ENCODE peak calls at places on chromosomes 16 and 17, in five cellular contexts. C is GM06990, O is stomach, I is thoracic aorta, S is IMR-90. T is an unnamed sample. For H3K27me3, the result is how much of the 10 kb centered on the place peaks cover.

GRCh38 chr17:75010683-75011406 is 1.6 kb upstream of the MRPL58 start:
- DNase-seq in O (peak), I (no peak), C (no peak), S (peak), T (no peak)

GRCh38 chr17:58557981-58558380 is 43.5 kb upstream of the MTMR4 start:
- DNase-seq in S (no peak), C (no peak), O (no peak), I (no peak), T (no peak)

GRCh38 chr17:58710948-58711552 is 18.6 kb downstream of the RAD51C start:
- DNase-seq in S (peak), C (no peak), I (no peak), O (peak), T (peak)

GRCh38 chr17:17395885-17396284 is 80.9 kb upstream of the MED9 start:
- DNase-seq in C (no peak), I (no peak), O (no peak), S (no peak), T (no peak)

GRCh38 chr16:2296662-2297505 is 29.0 kb upstream of the RNPS1 start:
- DNase-seq in S (no peak), C (no peak), I (no peak), O (peak), T (no peak)

GRCh38 chr17:78802459-78802858 is 20.4 kb upstream of the CYTH1 start:
- DNase-seq in I (no peak), S (no peak), O (no peak), C (no peak), T (no peak)

GRCh38 chr17:6823011-6823442 is 8.5 kb downstream of the TEKT1 start:
- DNase-seq in O (no peak), C (no peak), S (peak), I (no peak), T (no peak)

GRCh38 chr17:81466564-81467472 is 45.8 kb downstream of the ACTG1 start:
- DNase-seq in I (no peak), S (no peak), C (no peak), O (no peak), T (no peak)

GRCh38 chr16:85615852-85616607 is 2.9 kb downstream of the GSE1 start:
- DNase-seq in C (peak), I (no peak), O (peak), S (peak), T (peak)

GRCh38 chr17:10166181-10166935 is 32.0 kb downstream of the GAS7 start:
- DNase-seq in O (no peak), I (no peak), C (no peak), S (no peak), T (no peak)

GRCh38 chr17:47808830-47809480 is 12.6 kb downstream of the OSBPL7 start:
- DNase-seq in O (no peak), S (no peak), I (no peak), C (no peak), T (no peak)

GRCh38 chr17:42154514-42154883 is 290 bp downstream of the RAB5C start:
- DNase-seq in S (no peak), C (no peak), O (no peak), I (no peak), T (no peak)

GRCh38 chr17:77768475-77768874 is 190.0 kb upstream of the TNRC6C start:
- DNase-seq in S (no peak), C (no peak), I (no peak), O (no peak), T (no peak)

GRCh38 chr17:78557598-78558039 is 19.6 kb downstream of the DNAH17 start:
- DNase-seq in C (no peak), I (no peak), O (no peak), S (peak), T (no peak)

GRCh38 chr16:88618182-88618955 is 20.0 kb upstream of the IL17C start:
- DNase-seq in S (peak), C (no peak), O (no peak), I (no peak), T (no peak)

GRCh38 chr17:17300624-17301568 is 2.3 kb upstream of the NT5M start:
- DNase-seq in I (no peak), S (peak), C (peak), O (peak), T (no peak)

GRCh38 chr16:86242244-86243122 is 267.8 kb upstream of the FOXF1 start:
- DNase-seq in O (no peak), I (no peak), C (no peak), S (no peak), T (no peak)

GRCh38 chr16:2156025-2156848 is 655 bp downstream of the TRAF7 start:
- DNase-seq in I (no peak), O (no peak), C (no peak), S (peak), T (no peak)

GRCh38 chr17:2837147-2837561 is 40.9 kb downstream of the RAP1GAP2 start:
- DNase-seq in O (no peak), I (no peak), S (no peak), C (peak), T (no peak)

GRCh38 chr17:61452301-61453290 is at the start of gene TBX4:
- DNase-seq in I (no peak), S (no peak), C (no peak), O (no peak), T (no peak)

GRCh38 chr16:17307501-17307900 is 163.3 kb downstream of the XYLT1 start:
- DNase-seq in O (no peak), S (no peak), I (no peak), C (no peak), T (no peak)

GRCh38 chr17:48576479-48577309 is 1.5 kb downstream of the HOXB4 start:
- DNase-seq in O (no peak), S (peak), C (no peak), I (no peak), T (no peak)

GRCh38 chr16:77711775-77712174 is 10.5 kb upstream of the NUDT7 start:
- DNase-seq in C (no peak), O (peak), S (peak), I (no peak), T (no peak)

GRCh38 chr16:77212736-77213541 is 13.7 kb downstream of the SYCE1L start:
- DNase-seq in I (no peak), C (peak), S (no peak), O (peak), T (no peak)

GRCh38 chr17:6752068-6752909 is 3.6 kb upstream of the XAF1 start:
- DNase-seq in I (peak), S (peak), C (no peak), O (no peak), T (peak)

GRCh38 chr17:40696651-40697072 is 6.9 kb downstream of the KRT24 start:
- DNase-seq in O (no peak), S (no peak), I (no peak), C (no peak), T (no peak)

GRCh38 chr17:73380439-73381106 is 68.8 kb upstream of the CDC42EP4 start:
- DNase-seq in C (no peak), S (no peak), I (no peak), O (no peak), T (no peak)

GRCh38 chr17:62929320-62929719 is 36.7 kb upstream of the TANC2 start:
- DNase-seq in C (no peak), I (no peak), O (no peak), S (no peak), T (no peak)

GRCh38 chr16:8660841-8661301 is 13.5 kb upstream of the ABAT start:
- DNase-seq in I (no peak), C (peak), O (peak), S (peak), T (peak)

GRCh38 chr16:78669994-78670393 is 570.5 kb downstream of the WWOX start:
- DNase-seq in I (no peak), O (no peak), S (no peak), C (no peak), T (no peak)

GRCh38 chr16:75247249-75247648 is 4.2 kb downstream of the BCAR1 start:
- DNase-seq in C (no peak), I (no peak), S (no peak), O (no peak), T (no peak)

GRCh38 chr17:12907477-12907876 is 110.3 kb downstream of the ELAC2 start:
- DNase-seq in O (no peak), C (no peak), S (no peak), I (no peak), T (no peak)

GRCh38 chr17:12909511-12909910 is 108.3 kb downstream of the ELAC2 start:
- DNase-seq in C (no peak), O (no peak), S (no peak), I (no peak), T (no peak)

GRCh38 chr17:12911241-12911640 is 106.6 kb downstream of the ELAC2 start:
- DNase-seq in C (no peak), S (peak), I (no peak), O (no peak), T (no peak)

DNA sequence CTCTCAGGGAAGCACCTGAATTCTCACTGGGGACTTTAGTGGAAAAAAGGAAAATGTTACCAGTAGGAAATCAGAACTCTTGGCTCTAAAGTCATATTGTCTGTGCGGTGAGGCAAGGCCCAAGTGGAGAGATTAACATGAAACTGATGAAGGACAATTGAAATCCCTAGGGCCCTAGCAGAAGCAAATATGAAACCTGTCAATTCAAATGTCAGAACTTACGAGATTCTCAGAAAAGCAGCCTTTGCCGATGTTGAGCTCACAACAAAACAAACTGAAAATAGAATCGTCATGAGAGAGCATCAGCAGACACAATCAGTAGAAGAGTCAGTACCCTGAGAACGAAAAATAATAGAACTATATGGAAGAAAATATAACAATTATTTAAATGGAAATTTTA is 108.8 kb downstream of the ELAC2 start:
- DNase-seq in I (no peak), S (no peak), C (peak), O (no peak), T (no peak)
- TF ChIP-seq CTCF in I (no peak), S (no peak), C (no peak), O (no peak), T (no peak)

GRCh38 chr17:8122391-8122922 is 1.4 kb downstream of the HES7 start:
- DNase-seq in S (peak), I (no peak), O (no peak), C (no peak), T (no peak)

GRCh38 chr17:8122923-8123694 is 797 bp downstream of the HES7 start:
- DNase-seq in O (no peak), C (peak), I (no peak), S (peak), T (no peak)

GRCh38 chr17:8119575-8120519 is 1.5 kb upstream of the ALOXE3 start:
- DNase-seq in I (no peak), C (peak), O (peak), S (peak), T (peak)

GRCh38 chr17:8120520-8121443 is 2.5 kb upstream of the ALOXE3 start:
- DNase-seq in S (peak), O (peak), I (no peak), C (peak), T (no peak)

GRCh38 chr17:8121531-8122390 is 2.1 kb downstream of the HES7 start:
- DNase-seq in S (peak), I (no peak), O (no peak), C (peak), T (no peak)
- H3K27me3 ChIP-seq in S (under half), I (under half), O (half or more), C (under half), T (under half)

GRCh38 chr16:28524544-28525179 is 14.1 kb downstream of the NUPR1 start:
- DNase-seq in S (no peak), C (no peak), I (no peak), O (no peak), T (no peak)
- TF ChIP-seq CTCF in S (no peak), C (peak), I (no peak), O (no peak), T (no peak)

GRCh38 chr16:71259086-71259485 is 28.6 kb upstream of the HYDIN start:
- DNase-seq in I (no peak), C (no peak), S (no peak), O (no peak), T (no peak)

GRCh38 chr16:71258371-71258770 is 27.8 kb upstream of the HYDIN start:
- DNase-seq in S (no peak), O (no peak), I (no peak), C (no peak), T (no peak)

GRCh38 chr16:71254832-71255560 is 24.5 kb upstream of the HYDIN start:
- DNase-seq in O (no peak), I (no peak), S (no peak), C (no peak), T (no peak)

GRCh38 chr16:71255721-71256120 is 25.2 kb upstream of the HYDIN start:
- DNase-seq in S (no peak), O (no peak), I (no peak), C (no peak), T (no peak)

GRCh38 chr16:71257768-71258167 is 27.2 kb upstream of the HYDIN start:
- DNase-seq in I (no peak), C (no peak), O (no peak), S (no peak), T (no peak)
- H3K27me3 ChIP-seq in I (under half), C (under half), O (under half), S (under half), T (under half)

GRCh38 chr16:67720236-67720635 is 1.1 kb upstream of the GFOD2 start:
- DNase-seq in O (no peak), C (no peak), I (no peak), S (no peak), T (no peak)
- TF ChIP-seq CTCF in O (no peak), C (no peak), I (no peak), S (no peak), T (no peak)